ENCODE peak calls at places on chromosome 2, in nine cellular contexts. N is upper lobe of right lung; O is endothelial cell of umbilical vein; D is body of pancreas; S is CD8-positive, alpha-beta T cell; W is H1; M is left ventricle myocardium inferior; P is adrenal gland; A is BE2C. K is an unnamed sample. For H3K36me3, the result is how much of the 10 kb centered on the place peaks cover.

GRCh38 chr2:184685999-184686841 is 87.9 kb downstream of the ZNF804A start:
- DNase-seq in D (no peak), A (no peak), N (peak), P (no peak), S (no peak), W (no peak), M (no peak), O (no peak), K (no peak)

GRCh38 chr2:26740890-26741302 is 23.2 kb upstream of the SLC35F6 start:
- DNase-seq in D (no peak), P (no peak), A (no peak), S (no peak), O (no peak), W (no peak), M (no peak), N (no peak), K (peak)

GRCh38 chr2:217382794-217383193 is 522.9 kb upstream of the TNP1 start:
- DNase-seq in A (no peak), O (no peak), N (no peak), M (no peak), P (peak), S (no peak), D (no peak), W (no peak), K (no peak)

GRCh38 chr2:121489944-121490585 is 40.6 kb upstream of the RNU4ATAC start:
- DNase-seq in A (no peak), P (no peak), S (no peak), W (no peak), N (no peak), O (no peak), M (no peak), D (no peak), K (no peak)

GRCh38 chr2:179467111-179467510 is 202.5 kb upstream of the SESTD1 start:
- DNase-seq in A (no peak), D (no peak), M (no peak), W (no peak), O (peak), S (no peak), P (no peak), N (no peak), K (no peak)

GRCh38 chr2:232487385-232488096 is at the start of gene ECEL1:
- DNase-seq in D (no peak), M (peak), A (no peak), W (peak), O (no peak), N (peak), P (no peak), S (no peak), K (peak)

GRCh38 chr2:178194600-178195389 is 483 bp downstream of the OSBPL6 start:
- DNase-seq in O (peak), M (peak), D (peak), P (peak), S (no peak), W (peak), A (peak), N (peak), K (peak)

GRCh38 chr2:241066893-241067341 is 35.2 kb downstream of the MTERF4 start:
- DNase-seq in N (peak), A (no peak), M (no peak), O (no peak), D (peak), P (peak), W (peak), S (no peak), K (peak)

DNA sequence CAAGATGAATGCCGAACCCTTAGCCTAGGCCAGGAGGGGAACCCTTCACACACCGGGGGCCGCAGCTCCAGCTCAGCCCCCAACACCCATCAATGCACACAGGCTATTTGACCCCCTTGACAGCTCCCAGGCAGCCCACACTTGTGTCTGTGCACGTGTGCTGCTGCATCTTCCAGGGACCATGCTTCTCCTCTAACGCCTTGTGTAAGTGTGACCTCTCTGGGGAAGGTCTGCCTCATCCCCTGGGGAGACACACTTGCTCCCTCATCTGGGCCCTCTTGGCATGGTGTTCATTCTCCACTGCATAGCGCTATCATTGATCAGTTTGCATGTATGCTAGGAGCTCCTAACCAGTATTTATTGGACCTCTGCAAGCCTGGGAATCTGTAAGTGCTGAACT is 120.0 kb upstream of the FHL2 start:
- DNase-seq in S (no peak), A (no peak), M (no peak), W (no peak), O (no peak), D (no peak), P (no peak), N (no peak), K (no peak)
- TF ChIP-seq CTCF in S (no peak), A (no peak), M (no peak), W (peak), O (no peak), D (no peak), P (no peak), N (no peak), K (no peak)

GRCh38 chr2:128312411-128312810 is 6.3 kb downstream of the HS6ST1 start:
- DNase-seq in D (no peak), M (no peak), S (no peak), A (no peak), W (no peak), O (no peak), N (no peak), P (no peak), K (no peak)

GRCh38 chr2:128314348-128315121 is 4.1 kb downstream of the HS6ST1 start:
- DNase-seq in A (no peak), P (peak), N (no peak), O (no peak), S (no peak), W (no peak), M (no peak), D (peak), K (no peak)

GRCh38 chr2:128315122-128315828 is 3.4 kb downstream of the HS6ST1 start:
- DNase-seq in P (no peak), S (no peak), N (no peak), O (no peak), W (no peak), D (peak), M (peak), A (no peak), K (peak)

GRCh38 chr2:128313076-128313836 is 5.4 kb downstream of the HS6ST1 start:
- DNase-seq in P (peak), W (peak), S (no peak), D (peak), A (peak), N (no peak), O (no peak), M (no peak), K (no peak)

DNA sequence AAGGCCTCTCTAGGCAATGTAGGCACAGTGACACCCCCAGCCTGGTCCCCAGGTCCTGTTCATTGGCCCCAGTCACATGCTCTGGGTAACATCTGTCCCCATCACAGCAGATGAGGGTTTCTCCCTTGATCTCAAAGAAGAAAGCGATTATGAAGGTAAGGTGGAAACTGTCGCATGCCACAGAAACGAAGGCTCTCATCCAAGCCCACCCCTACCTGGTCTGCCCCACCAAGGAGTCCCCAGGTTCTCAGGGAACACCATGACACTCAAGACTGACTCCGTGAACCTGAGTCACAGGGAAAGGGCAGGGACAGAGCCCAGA is 4.7 kb downstream of the HS6ST1 start:
- DNase-seq in P (no peak), W (peak), D (no peak), M (no peak), A (no peak), O (no peak), S (no peak), N (no peak), K (no peak)
- H3K36me3 ChIP-seq in P (under half), W (under half), D (under half), M (under half), A (under half), O (under half), S (under half), N (under half), K (under half)

GRCh38 chr2:235495373-235496238 is 1.8 kb downstream of the AGAP1 start:
- DNase-seq in A (no peak), O (peak), W (no peak), D (no peak), M (no peak), S (no peak), P (no peak), N (no peak), K (peak)
- TF ChIP-seq CTCF in A (peak), O (no peak), W (no peak), D (no peak), M (no peak), S (no peak), P (no peak), N (peak), K (no peak)

GRCh38 chr2:134884435-134884834 is 34.2 kb upstream of the CCNT2 start:
- DNase-seq in W (no peak), P (no peak), A (no peak), O (no peak), D (no peak), M (no peak), S (no peak), N (no peak), K (no peak)
- H3K36me3 ChIP-seq in W (under half), P (under half), A (under half), O (under half), D (under half), M (under half), S (under half), N (under half), K (under half)

GRCh38 chr2:173922760-173923159 is 42.4 kb downstream of the SP3 start:
- DNase-seq in P (no peak), A (no peak), D (no peak), W (no peak), O (no peak), S (no peak), M (no peak), N (no peak), K (no peak)
- TF ChIP-seq CTCF in P (no peak), A (no peak), D (no peak), W (no peak), O (no peak), S (no peak), M (no peak), N (no peak), K (no peak)

DNA sequence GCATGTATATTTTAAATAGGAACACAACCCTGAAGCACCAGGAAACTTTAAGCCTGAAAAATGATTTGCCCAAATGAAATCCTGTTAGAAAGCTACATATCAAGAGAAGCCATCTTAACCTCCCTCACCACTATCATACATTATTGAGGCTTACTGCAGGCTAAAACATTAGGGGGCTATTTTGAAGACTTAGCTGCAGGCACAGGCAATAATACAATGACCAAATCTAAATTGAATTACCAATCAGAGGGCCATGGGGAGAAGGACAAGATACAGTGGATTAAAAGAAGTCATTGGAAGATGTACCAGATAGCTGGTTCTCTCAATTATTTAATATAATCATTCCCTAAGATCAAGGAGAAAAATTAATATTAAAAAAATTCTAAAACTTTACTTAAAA is 73.7 kb downstream of the THADA start:
- DNase-seq in W (no peak), N (no peak), A (peak), S (no peak), P (no peak), M (no peak), O (no peak), D (no peak), K (no peak)
- H3K36me3 ChIP-seq in W (under half), N (under half), A (under half), S (under half), P (under half), M (under half), O (under half), D (under half), K (under half)

DNA sequence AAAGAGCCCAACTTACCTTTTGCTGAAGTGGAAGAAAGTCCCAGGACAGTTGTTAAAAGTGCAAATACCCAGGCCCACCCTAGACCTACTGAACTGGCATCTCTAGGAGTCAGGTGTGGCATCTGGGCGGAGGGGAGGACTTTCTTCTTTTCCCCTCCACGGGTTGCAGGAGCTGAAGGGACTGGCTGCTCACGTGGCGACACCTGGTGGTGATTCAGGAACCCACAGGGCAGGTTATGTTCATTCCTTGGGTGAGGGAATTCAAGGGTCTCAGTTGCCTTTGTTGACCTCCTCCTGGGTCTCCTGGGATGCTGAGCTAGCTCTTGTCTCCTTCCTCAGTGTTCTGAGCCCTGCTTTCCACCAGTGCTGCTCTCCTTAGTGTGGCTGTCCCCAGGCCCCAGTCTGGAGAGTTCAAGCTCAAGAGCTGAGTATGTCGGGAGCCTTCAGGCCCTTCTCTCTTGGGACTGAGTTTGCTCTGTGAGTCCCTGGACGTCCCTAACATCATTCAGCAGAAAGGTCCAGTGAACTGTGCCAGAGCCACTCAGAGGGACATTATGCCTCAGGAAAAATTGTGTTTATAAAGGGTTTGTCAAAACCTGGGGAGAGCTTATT is 56.9 kb downstream of the DYSF start:
- DNase-seq in A (peak), N (peak), P (peak), O (peak), D (peak), S (peak), W (peak), M (peak), K (peak)
- TF ChIP-seq CTCF in A (peak), N (peak), P (peak), O (peak), D (peak), S (peak), W (peak), M (peak), K (peak)